ENCODE peak calls at places on chromosomes 6 and 20, in nine cellular contexts. J is dorsolateral prefrontal cortex, X is transverse colon, N is astrocyte, I is A549, D is uterus, C is epithelial cell of proximal tubule, Z is neural progenitor cell, S is cardiac fibroblast. Q is an unnamed sample.

GRCh38 chr6:111737065-111737521 is 131.4 kb upstream of the TRAF3IP2 start:
- DNase-seq in S (no peak), Z (no peak), J (no peak), D (no peak), X (no peak), N (peak), I (no peak), C (no peak), Q (no peak)

GRCh38 chr6:503610-504362 is 112.2 kb downstream of the IRF4 start:
- DNase-seq in C (no peak), S (no peak), X (no peak), I (no peak), D (no peak), J (no peak), N (no peak), Z (no peak), Q (peak)

GRCh38 chr20:37758332-37758731 is 64.5 kb downstream of the CTNNBL1 start:
- DNase-seq in S (no peak), D (no peak), Z (peak), X (no peak), N (no peak), C (no peak), I (peak), J (no peak), Q (no peak)

GRCh38 chr20:62196286-62196685 is 13.5 kb downstream of the MTG2 start:
- DNase-seq in J (no peak), Z (no peak), D (no peak), I (no peak), S (no peak), X (no peak), C (no peak), N (no peak), Q (no peak)

GRCh38 chr6:28264834-28265401 is 2.0 kb upstream of the ZSCAN26 start:
- DNase-seq in J (no peak), I (no peak), X (no peak), D (no peak), C (no peak), S (no peak), N (no peak), Z (no peak), Q (no peak)

GRCh38 chr6:149235130-149235561 is 82.4 kb upstream of the TAB2 start:
- DNase-seq in C (peak), D (no peak), N (peak), I (peak), S (peak), Z (no peak), J (no peak), X (peak), Q (peak)

GRCh38 chr6:9646346-9647042 is 768.4 kb downstream of the TFAP2A start:
- DNase-seq in N (peak), S (peak), X (no peak), C (peak), D (no peak), I (no peak), J (no peak), Z (no peak), Q (no peak)

GRCh38 chr6:31882344-31882743 is 3.5 kb upstream of the SLC44A4 start:
- DNase-seq in S (peak), I (no peak), Z (no peak), J (no peak), N (no peak), X (no peak), D (no peak), C (no peak), Q (peak)

GRCh38 chr6:42179956-42180335 is 6.8 kb downstream of the GUCA1A start:
- DNase-seq in S (no peak), X (no peak), J (no peak), C (no peak), Z (no peak), D (no peak), I (no peak), N (no peak), Q (no peak)

GRCh38 chr6:15247750-15248450 is 2.0 kb downstream of the JARID2 start:
- DNase-seq in X (peak), D (peak), C (no peak), N (peak), J (no peak), Z (peak), S (peak), I (peak), Q (peak)

GRCh38 chr6:15249371-15250019 is 3.6 kb downstream of the JARID2 start:
- DNase-seq in X (no peak), J (no peak), D (no peak), N (no peak), I (no peak), C (no peak), Z (peak), S (peak), Q (peak)

GRCh38 chr6:15250440-15251168 is 4.7 kb downstream of the JARID2 start:
- DNase-seq in N (no peak), J (no peak), I (no peak), Z (no peak), D (no peak), S (no peak), C (no peak), X (no peak), Q (no peak)

GRCh38 chr6:15247214-15247749 is 1.4 kb downstream of the JARID2 start:
- DNase-seq in X (no peak), Z (peak), I (no peak), D (no peak), J (no peak), C (no peak), S (no peak), N (no peak), Q (peak)

DNA sequence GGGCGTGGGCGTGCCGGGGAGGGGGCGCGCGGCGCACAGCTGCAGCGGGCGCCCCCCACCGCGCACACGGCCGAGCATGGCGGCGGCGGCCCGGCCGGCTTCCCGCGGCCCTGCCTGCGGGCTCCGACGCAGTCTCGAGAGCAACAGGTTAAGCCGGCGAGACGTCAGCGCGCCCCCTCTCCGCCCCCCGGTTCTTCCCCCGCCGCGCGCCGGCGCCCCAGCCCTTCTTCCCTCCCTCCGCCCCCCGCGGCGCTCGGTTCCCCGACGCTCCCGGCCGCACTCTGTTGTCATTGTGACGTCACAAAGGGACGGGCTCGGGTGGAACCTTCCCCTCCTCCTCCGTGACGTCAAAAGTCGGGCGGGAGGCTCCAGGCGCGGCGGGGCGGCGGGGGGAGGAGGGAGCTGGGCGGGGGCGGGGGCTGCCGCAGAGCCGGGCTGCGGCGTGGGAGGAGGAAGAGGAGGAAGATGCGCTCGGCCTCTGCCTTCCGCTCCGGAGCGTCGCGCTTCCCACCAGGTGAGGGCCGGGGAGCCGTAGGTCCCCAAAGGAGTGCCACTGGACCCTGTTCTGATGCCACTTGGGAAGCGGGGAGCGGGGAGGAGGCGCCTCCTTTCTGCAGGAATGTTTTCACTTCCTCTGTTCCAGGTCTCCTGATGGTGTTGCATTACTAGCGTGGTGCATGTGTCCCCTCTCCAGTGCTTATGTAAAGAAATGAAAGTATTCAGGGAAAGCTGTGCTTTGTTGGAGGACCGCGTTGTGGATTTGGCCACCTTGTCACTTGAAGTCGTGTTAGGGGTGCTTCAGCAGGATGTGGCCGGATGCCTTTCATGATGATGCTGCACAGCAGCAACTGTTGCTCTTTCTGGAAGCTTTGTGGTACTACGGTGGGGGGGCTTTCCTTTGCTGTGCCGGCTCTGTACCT is 2.8 kb downstream of the JARID2 start:
- DNase-seq in D (peak), J (peak), X (peak), I (peak), S (peak), Z (peak), N (peak), C (no peak), Q (peak)
- TF ChIP-seq CTCF in D (peak), J (peak), X (no peak), I (no peak), S (peak), Z (peak), N (no peak), C (peak), Q (no peak)

GRCh38 chr6:3053231-3053508 is 15.1 kb upstream of the RIPK1 start:
- DNase-seq in J (no peak), S (no peak), C (no peak), D (no peak), X (no peak), Z (no peak), I (no peak), N (no peak), Q (no peak)
- H3K4me3 ChIP-seq in J (peak), S (peak), C (peak), D (peak), X (peak), Z (peak), I (peak), N (peak), Q (peak)

GRCh38 chr6:30612213-30612612 is 4.8 kb downstream of the PPP1R10 start:
- DNase-seq in S (peak), X (no peak), I (peak), N (peak), D (no peak), J (no peak), Z (peak), C (no peak), Q (no peak)
- TF ChIP-seq CTCF in S (peak), X (no peak), I (no peak), N (peak), D (no peak), J (peak), Z (peak), C (peak), Q (peak)

GRCh38 chr20:63552481-63553249 is 1.3 kb upstream of the FNDC11 start:
- DNase-seq in N (no peak), J (no peak), X (no peak), C (no peak), I (no peak), D (no peak), Z (no peak), S (no peak), Q (no peak)
- H3K4me3 ChIP-seq in N (no peak), J (no peak), X (peak), C (no peak), I (no peak), D (no peak), Z (no peak), S (no peak), Q (no peak)

DNA sequence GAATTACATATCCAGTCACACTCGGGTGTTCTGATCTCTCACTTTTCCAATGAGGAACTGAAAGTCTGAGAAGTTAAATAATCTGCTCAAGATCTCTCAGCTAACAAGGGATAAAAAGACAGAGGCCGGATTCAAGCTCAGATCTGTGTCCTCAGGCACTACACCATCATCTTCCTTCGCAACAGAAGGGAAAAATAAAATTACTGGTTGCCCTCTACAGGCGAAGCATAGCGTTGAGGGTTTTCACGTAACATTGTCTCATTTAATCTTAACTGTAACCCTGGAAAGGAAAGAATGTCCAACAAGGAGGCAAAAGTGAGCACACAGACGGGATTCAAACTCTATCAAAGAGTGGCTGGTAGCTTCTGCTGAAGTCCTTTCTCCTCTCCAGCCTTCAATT is 67.8 kb upstream of the ANKEF1 start:
- DNase-seq in C (no peak), J (no peak), D (no peak), S (no peak), I (peak), N (no peak), X (no peak), Z (peak), Q (peak)
- TF ChIP-seq CTCF in C (peak), J (no peak), D (no peak), S (peak), I (peak), N (peak), X (no peak), Z (peak), Q (peak)

GRCh38 chr20:8530022-8530421 is 398.0 kb downstream of the PLCB1 start:
- DNase-seq in J (no peak), Z (no peak), N (peak), S (no peak), D (no peak), X (no peak), C (no peak), I (no peak), Q (no peak)

GRCh38 chr20:8535403-8536003 is 403.4 kb downstream of the PLCB1 start:
- DNase-seq in C (no peak), Z (peak), I (no peak), S (peak), J (no peak), N (no peak), D (no peak), X (no peak), Q (no peak)

GRCh38 chr20:8536219-8536618 is 404.2 kb downstream of the PLCB1 start:
- DNase-seq in Z (no peak), I (no peak), C (no peak), J (no peak), N (no peak), S (no peak), D (no peak), X (no peak), Q (no peak)

GRCh38 chr20:8532169-8532568 is 400.1 kb downstream of the PLCB1 start:
- DNase-seq in Z (no peak), C (no peak), D (no peak), X (no peak), S (no peak), N (no peak), J (no peak), I (no peak), Q (no peak)

GRCh38 chr20:8534368-8534767 is 402.3 kb downstream of the PLCB1 start:
- DNase-seq in X (no peak), I (no peak), J (no peak), S (no peak), C (no peak), Z (peak), N (no peak), D (no peak), Q (no peak)
- H3K4me3 ChIP-seq in X (no peak), I (no peak), J (no peak), S (no peak), C (no peak), Z (no peak), N (no peak), D (no peak), Q (no peak)

GRCh38 chr6:157272866-157273755 is 50.2 kb downstream of the TMEM242 start:
- DNase-seq in J (no peak), S (no peak), I (no peak), X (no peak), D (no peak), C (no peak), Z (peak), N (no peak), Q (peak)

GRCh38 chr6:157273756-157274088 is 49.6 kb downstream of the TMEM242 start:
- DNase-seq in Z (peak), C (no peak), X (peak), S (no peak), D (peak), J (no peak), I (peak), N (no peak), Q (peak)

GRCh38 chr6:157274116-157274470 is 49.2 kb downstream of the TMEM242 start:
- DNase-seq in J (no peak), D (no peak), N (no peak), C (no peak), Z (no peak), I (no peak), X (no peak), S (no peak), Q (peak)

GRCh38 chr6:157276134-157276532 is 47.2 kb downstream of the TMEM242 start:
- DNase-seq in N (no peak), I (no peak), D (no peak), S (no peak), Z (no peak), C (no peak), X (no peak), J (no peak), Q (peak)

DNA sequence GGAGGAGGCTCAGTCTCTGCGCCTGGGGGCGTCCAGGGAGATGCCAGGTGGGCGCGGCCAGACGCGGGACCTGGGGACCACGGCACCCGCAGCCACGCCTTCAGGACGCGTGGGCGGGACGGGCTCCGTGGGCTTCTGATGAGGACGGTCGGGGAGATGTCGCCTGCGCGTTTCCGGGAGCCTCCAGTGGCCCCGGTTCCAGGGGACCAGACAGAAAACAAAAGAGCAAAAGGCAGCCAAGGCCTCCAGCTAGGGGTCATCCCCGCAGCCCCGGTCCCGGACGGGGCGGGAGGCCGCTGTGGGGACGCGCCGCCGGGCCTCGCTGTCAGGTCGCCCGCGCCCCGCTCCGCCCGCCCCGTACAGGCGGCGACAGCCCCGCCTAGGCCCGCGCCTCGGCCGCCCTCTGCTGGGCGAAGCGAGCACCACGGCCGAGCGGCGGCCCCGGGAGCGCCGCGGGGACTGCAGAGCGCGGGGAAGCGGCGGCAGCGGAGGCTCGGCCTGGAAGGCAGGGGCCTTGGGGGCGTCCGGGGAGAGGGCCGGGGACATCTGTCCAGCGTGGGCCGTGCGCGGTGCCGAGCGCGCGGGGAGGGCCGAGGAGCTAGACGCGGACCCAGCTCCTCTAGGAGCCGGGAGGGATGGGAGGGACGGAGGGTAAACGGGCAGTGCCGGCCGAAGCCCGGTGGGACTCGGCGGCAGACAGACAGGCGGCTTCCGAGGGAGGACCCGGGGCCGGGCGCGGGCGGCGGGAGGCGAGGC is 48.7 kb downstream of the TMEM242 start:
- DNase-seq in N (peak), I (peak), X (peak), S (peak), C (no peak), J (peak), D (peak), Z (peak), Q (peak)
- TF ChIP-seq CTCF in N (peak), I (peak), X (peak), S (peak), C (peak), J (peak), D (peak), Z (peak), Q (peak)

Q was measured in osteoblast.